ENCODE peak calls at places on chromosomes 4 and X, in four cellular contexts. T is neural progenitor cell, R is cardiac muscle cell, W is lower lobe of right lung. P is an unnamed sample. For H3K36me3 and H3K27me3, the result is how much of the 10 kb centered on the place peaks cover.

GRCh38 chrX:134236690-134237362 is at the start of gene CCDC160:
- DNase-seq in W (peak), T (peak), R (peak), P (no peak)

GRCh38 chr4:169417629-169418282 is 147.0 kb upstream of the SH3RF1 start:
- DNase-seq in W (no peak), T (no peak), R (no peak), P (no peak)

GRCh38 chr4:82753725-82754410 is 44.7 kb downstream of the SCD5 start:
- DNase-seq in T (no peak), W (no peak), R (no peak), P (peak)

GRCh38 chrX:74451450-74452198 is 30.3 kb downstream of the SLC16A2 start:
- DNase-seq in R (no peak), W (no peak), T (no peak), P (no peak)

GRCh38 chr4:100170986-100171385 is 19.3 kb downstream of the DDIT4L start:
- DNase-seq in T (no peak), R (no peak), W (no peak), P (no peak)

GRCh38 chrX:85992811-85993229 is 54.5 kb downstream of the CHM start:
- DNase-seq in T (no peak), W (no peak), R (no peak), P (peak)

GRCh38 chr4:154720618-154721267 is 23.1 kb upstream of the LRAT start:
- DNase-seq in R (no peak), W (no peak), T (peak), P (no peak)

GRCh38 chr4:173835863-173836262 is 305.8 kb upstream of the HAND2 start:
- DNase-seq in R (peak), W (no peak), T (peak), P (peak)

GRCh38 chr4:44210750-44211149 is 237.9 kb downstream of the KCTD8 start:
- DNase-seq in R (no peak), W (no peak), T (no peak), P (no peak)

GRCh38 chr4:186392017-186392416 is 126.0 kb downstream of the F11 start:
- DNase-seq in T (no peak), R (no peak), W (no peak), P (no peak)

GRCh38 chr4:153501578-153501977 is 35.4 kb downstream of the TMEM131L start:
- DNase-seq in W (no peak), T (no peak), R (no peak), P (no peak)

GRCh38 chr4:7759635-7760034 is 180.0 kb downstream of the AFAP1 start:
- DNase-seq in R (no peak), W (peak), T (no peak), P (no peak)
- H3K36me3 ChIP-seq in R (under half), W (under half), T (under half), P (under half)

GRCh38 chr4:146114066-146114465 is 61.5 kb upstream of the LSM6 start:
- DNase-seq in R (no peak), T (no peak), W (no peak), P (no peak)
- H3K27ac ChIP-seq in R (no peak), T (no peak), W (no peak), P (no peak)

DNA sequence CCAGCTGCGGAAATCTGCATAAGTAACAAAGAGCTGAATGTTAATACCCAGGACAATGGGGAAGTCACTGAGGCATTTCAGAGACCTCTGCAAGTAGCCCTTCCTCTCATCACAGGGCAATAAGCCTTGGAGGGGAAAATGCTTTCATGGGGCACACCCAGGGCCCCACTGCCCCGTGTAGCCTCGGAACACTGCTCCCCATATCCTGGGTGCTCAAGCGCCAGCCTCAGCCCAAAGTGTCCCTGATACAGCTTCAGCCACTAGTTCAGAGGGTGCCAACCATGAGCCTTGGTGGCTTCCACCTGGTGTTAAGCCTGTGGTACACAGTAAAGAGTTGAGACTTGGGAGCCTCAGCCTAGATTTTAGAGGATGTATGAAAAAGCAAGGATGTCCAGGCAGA is 402.8 kb upstream of the CXorf51A start:
- DNase-seq in R (no peak), T (no peak), W (no peak), P (no peak)
- H3K27me3 ChIP-seq in R (under half), T (under half), W (under half), P (under half)

GRCh38 chr4:151408630-151409469 is at the start of gene FHIP1A:
- DNase-seq in T (peak), W (peak), R (peak), P (peak)
- H3K36me3 ChIP-seq in T (under half), W (under half), R (under half), P (under half)

GRCh38 chrX:96685205-96686099 is 810 bp downstream of the DIAPH2 start:
- DNase-seq in T (peak), R (peak), W (peak), P (peak)

GRCh38 chrX:96683997-96684338 is 674 bp upstream of the DIAPH2 start:
- DNase-seq in W (no peak), R (no peak), T (peak), P (peak)

GRCh38 chrX:96688789-96689188 is 4.1 kb downstream of the DIAPH2 start:
- DNase-seq in T (peak), W (no peak), R (no peak), P (no peak)

GRCh38 chrX:96682516-96682915 is 2.1 kb upstream of the DIAPH2 start:
- DNase-seq in R (no peak), T (no peak), W (no peak), P (no peak)

GRCh38 chrX:96684339-96685204 is at the start of gene DIAPH2:
- DNase-seq in T (peak), R (peak), W (peak), P (peak)
- H3K27ac ChIP-seq in T (no peak), R (no peak), W (peak), P (peak)

DNA sequence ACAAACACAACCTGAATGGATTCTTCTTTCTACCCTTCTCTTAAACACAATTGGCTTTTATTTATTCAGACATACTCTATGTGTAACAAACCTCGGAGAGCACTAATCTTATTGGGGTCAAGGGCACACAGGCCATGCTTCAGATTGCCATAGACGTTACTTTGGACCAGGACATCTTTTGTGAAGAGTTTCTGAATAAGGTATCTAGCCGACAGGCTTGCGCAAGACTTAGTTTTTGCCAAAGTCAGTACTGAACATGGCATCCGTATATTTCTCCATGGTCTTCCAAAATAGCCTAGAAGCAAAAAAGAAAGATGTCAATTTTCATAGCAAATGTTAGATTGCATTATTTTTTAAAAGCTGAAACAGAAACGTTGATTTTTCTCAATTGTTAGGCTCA is 49.8 kb downstream of the BEND2 start:
- DNase-seq in R (no peak), W (no peak), T (no peak), P (no peak)
- H3K27me3 ChIP-seq in R (under half), W (under half), T (under half), P (under half)

GRCh38 chrX:108380222-108380621 is 58.0 kb downstream of the COL4A6 start:
- DNase-seq in W (no peak), R (no peak), T (no peak), P (no peak)
- H3K36me3 ChIP-seq in W (under half), R (under half), T (under half), P (under half)

GRCh38 chr4:88746186-88746585 is 48.6 kb upstream of the NAP1L5 start:
- DNase-seq in W (no peak), T (no peak), R (no peak), P (no peak)
- H3K27ac ChIP-seq in W (no peak), T (no peak), R (peak), P (no peak)

GRCh38 chrX:40144576-40144975 is 46.8 kb upstream of the BCOR start:
- DNase-seq in T (peak), W (no peak), R (no peak), P (no peak)

GRCh38 chrX:40145001-40145631 is 47.4 kb upstream of the BCOR start:
- DNase-seq in R (no peak), W (no peak), T (peak), P (peak)

GRCh38 chrX:40142417-40142816 is 44.7 kb upstream of the BCOR start:
- DNase-seq in R (no peak), T (no peak), W (no peak), P (no peak)

GRCh38 chrX:40143001-40143400 is 45.2 kb upstream of the BCOR start:
- DNase-seq in R (no peak), W (no peak), T (peak), P (no peak)

DNA sequence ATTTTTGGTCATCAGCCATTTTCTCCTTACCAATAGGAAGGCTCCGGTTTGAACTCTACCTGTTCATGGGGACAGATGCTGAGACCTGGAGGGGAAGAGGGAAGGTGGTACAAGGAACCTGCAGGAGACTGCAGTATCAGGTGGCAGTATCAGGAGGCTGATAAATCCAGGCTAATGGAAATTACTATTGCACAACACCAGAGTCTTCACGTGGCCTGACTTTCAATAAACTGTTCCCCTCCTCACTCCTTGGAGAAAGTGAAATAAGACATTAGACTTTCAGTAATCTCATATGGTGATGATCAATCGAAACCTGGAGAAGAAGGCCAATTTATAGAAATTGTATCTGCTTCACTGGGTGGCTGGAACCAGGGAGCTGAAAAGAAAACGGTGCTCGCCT is 46.2 kb upstream of the BCOR start:
- DNase-seq in T (no peak), W (no peak), R (no peak), P (no peak)
- H3K27me3 ChIP-seq in T (half or more), W (under half), R (half or more), P (under half)